ENCODE peak calls at places on chromosomes 16 and 17, in ten cellular contexts. One of them, this sample, is unnamed.

GRCh38 chr16:4290236-4290830 is 17.5 kb upstream of the TFAP4 start:
- DNase-seq in A549: peak
- DNase-seq in HFFc6: peak
- DNase-seq in T-helper 1 cell: no peak
- DNase-seq in amygdala: no peak
- DNase-seq in stomach: no peak
- DNase-seq in LHCN-M2: peak
- DNase-seq in NCI-H1105: no peak
- DNase-seq in tibial artery: no peak
- DNase-seq in activated T-cell treated with anti-CD3 and anti-CD28 coated beads for 1 hour: no peak
- DNase-seq in this sample: no peak

GRCh38 chr16:2335286-2335895 is 5.1 kb downstream of the ABCA3 start:
- DNase-seq in A549: no peak
- DNase-seq in HFFc6: no peak
- DNase-seq in T-helper 1 cell: no peak
- DNase-seq in amygdala: no peak
- DNase-seq in stomach: no peak
- DNase-seq in LHCN-M2: no peak
- DNase-seq in NCI-H1105: no peak
- DNase-seq in tibial artery: no peak
- DNase-seq in activated T-cell treated with anti-CD3 and anti-CD28 coated beads for 1 hour: no peak
- DNase-seq in this sample: no peak

GRCh38 chr16:75279277-75279676 is 27.9 kb upstream of the BCAR1 start:
- DNase-seq in A549: no peak
- DNase-seq in HFFc6: no peak
- DNase-seq in T-helper 1 cell: no peak
- DNase-seq in amygdala: no peak
- DNase-seq in stomach: no peak
- DNase-seq in LHCN-M2: no peak
- DNase-seq in NCI-H1105: no peak
- DNase-seq in tibial artery: no peak
- DNase-seq in activated T-cell treated with anti-CD3 and anti-CD28 coated beads for 1 hour: no peak
- DNase-seq in this sample: no peak

GRCh38 chr17:28228986-28229729 is 89.8 kb upstream of the TMEM97 start:
- DNase-seq in A549: no peak
- DNase-seq in HFFc6: no peak
- DNase-seq in T-helper 1 cell: no peak
- DNase-seq in amygdala: no peak
- DNase-seq in stomach: no peak
- DNase-seq in LHCN-M2: no peak
- DNase-seq in NCI-H1105: no peak
- DNase-seq in tibial artery: peak
- DNase-seq in activated T-cell treated with anti-CD3 and anti-CD28 coated beads for 1 hour: no peak
- DNase-seq in this sample: no peak

GRCh38 chr17:79789943-79790804 is 6.7 kb downstream of the CBX8 start:
- DNase-seq in A549: peak
- DNase-seq in HFFc6: no peak
- DNase-seq in T-helper 1 cell: no peak
- DNase-seq in amygdala: no peak
- DNase-seq in stomach: no peak
- DNase-seq in LHCN-M2: no peak
- DNase-seq in NCI-H1105: peak
- DNase-seq in tibial artery: no peak
- DNase-seq in activated T-cell treated with anti-CD3 and anti-CD28 coated beads for 1 hour: no peak
- DNase-seq in this sample: peak

GRCh38 chr17:75876190-75876937 is 2.0 kb downstream of the TRIM47 start:
- DNase-seq in A549: peak
- DNase-seq in HFFc6: no peak
- DNase-seq in T-helper 1 cell: peak
- DNase-seq in amygdala: no peak
- DNase-seq in stomach: peak
- DNase-seq in LHCN-M2: no peak
- DNase-seq in NCI-H1105: no peak
- DNase-seq in tibial artery: peak
- DNase-seq in activated T-cell treated with anti-CD3 and anti-CD28 coated beads for 1 hour: peak
- DNase-seq in this sample: peak

GRCh38 chr16:49463529-49463928 is 89.9 kb downstream of the C16orf78 start:
- DNase-seq in A549: no peak
- DNase-seq in HFFc6: no peak
- DNase-seq in T-helper 1 cell: peak
- DNase-seq in amygdala: no peak
- DNase-seq in stomach: peak
- DNase-seq in LHCN-M2: no peak
- DNase-seq in NCI-H1105: peak
- DNase-seq in tibial artery: peak
- DNase-seq in activated T-cell treated with anti-CD3 and anti-CD28 coated beads for 1 hour: peak
- DNase-seq in this sample: no peak

GRCh38 chr17:38510424-38511125 is 82.3 kb downstream of the ARHGAP23 start:
- DNase-seq in A549: no peak
- DNase-seq in HFFc6: peak
- DNase-seq in T-helper 1 cell: no peak
- DNase-seq in amygdala: no peak
- DNase-seq in stomach: peak
- DNase-seq in LHCN-M2: peak
- DNase-seq in NCI-H1105: no peak
- DNase-seq in tibial artery: no peak
- DNase-seq in activated T-cell treated with anti-CD3 and anti-CD28 coated beads for 1 hour: no peak
- DNase-seq in this sample: no peak

GRCh38 chr17:50949128-50950001 is 83.2 kb upstream of the TOB1 start:
- DNase-seq in A549: no peak
- DNase-seq in HFFc6: no peak
- DNase-seq in T-helper 1 cell: no peak
- DNase-seq in amygdala: no peak
- DNase-seq in stomach: no peak
- DNase-seq in LHCN-M2: peak
- DNase-seq in NCI-H1105: no peak
- DNase-seq in tibial artery: peak
- DNase-seq in activated T-cell treated with anti-CD3 and anti-CD28 coated beads for 1 hour: no peak
- DNase-seq in this sample: no peak

GRCh38 chr16:56653218-56653617 is 1.5 kb downstream of the MT1B start:
- DNase-seq in A549: no peak
- DNase-seq in HFFc6: no peak
- DNase-seq in T-helper 1 cell: no peak
- DNase-seq in amygdala: no peak
- DNase-seq in stomach: no peak
- DNase-seq in LHCN-M2: no peak
- DNase-seq in NCI-H1105: no peak
- DNase-seq in tibial artery: no peak
- DNase-seq in activated T-cell treated with anti-CD3 and anti-CD28 coated beads for 1 hour: no peak
- DNase-seq in this sample: no peak

GRCh38 chr17:65013613-65014391 is 42.7 kb downstream of the GNA13 start:
- DNase-seq in A549: no peak
- DNase-seq in HFFc6: peak
- DNase-seq in T-helper 1 cell: peak
- DNase-seq in amygdala: no peak
- DNase-seq in stomach: no peak
- DNase-seq in LHCN-M2: peak
- DNase-seq in NCI-H1105: no peak
- DNase-seq in tibial artery: no peak
- DNase-seq in activated T-cell treated with anti-CD3 and anti-CD28 coated beads for 1 hour: no peak
- DNase-seq in this sample: no peak

GRCh38 chr16:89120921-89121351 is 27.3 kb downstream of the ACSF3 start:
- DNase-seq in A549: no peak
- DNase-seq in HFFc6: no peak
- DNase-seq in T-helper 1 cell: no peak
- DNase-seq in amygdala: no peak
- DNase-seq in stomach: no peak
- DNase-seq in LHCN-M2: no peak
- DNase-seq in NCI-H1105: no peak
- DNase-seq in tibial artery: no peak
- DNase-seq in activated T-cell treated with anti-CD3 and anti-CD28 coated beads for 1 hour: no peak
- DNase-seq in this sample: peak

GRCh38 chr17:71080937-71081336 is 911.6 kb downstream of the KCNJ2 start:
- DNase-seq in A549: no peak
- DNase-seq in HFFc6: no peak
- DNase-seq in T-helper 1 cell: no peak
- DNase-seq in amygdala: no peak
- DNase-seq in stomach: no peak
- DNase-seq in LHCN-M2: no peak
- DNase-seq in NCI-H1105: no peak
- DNase-seq in tibial artery: no peak
- DNase-seq in activated T-cell treated with anti-CD3 and anti-CD28 coated beads for 1 hour: no peak
- DNase-seq in this sample: no peak